ENCODE peak calls at places on chromosomes 4 and X, in eight cellular contexts. Z is EL, C is retinal pigment epithelial cell, D is vagina, B is HT-29, E is BJ, M is aorta, Q is activated T-helper 1 cell treated with Interleukin-2 at 50 U/mL for 16 hours. T is an unnamed sample.

GRCh38 chr4:129350800-129351199 is 254.8 kb downstream of the C4orf33 start:
- DNase-seq in Z (no peak), C (no peak), D (no peak), B (no peak), E (no peak), M (no peak), Q (no peak), T (no peak)

GRCh38 chr4:38695844-38696243 is 31.8 kb downstream of the KLF3 start:
- DNase-seq in Z (no peak), C (no peak), D (no peak), B (no peak), E (no peak), M (no peak), Q (no peak), T (no peak)

GRCh38 chrX:50799531-50799961 is 14.4 kb downstream of the SHROOM4 start:
- DNase-seq in Z (no peak), C (no peak), D (no peak), B (peak; percentile 47), E (peak; percentile 18), M (peak; percentile 40), Q (no peak), T (no peak)

GRCh38 chr4:128757712-128758111 is 51.8 kb upstream of the JADE1 start:
- DNase-seq in Z (peak; percentile 4), C (peak; percentile 36), D (no peak), B (no peak), E (no peak), M (peak; percentile 47), Q (no peak), T (no peak)

GRCh38 chr4:38058186-38058585 is 98.0 kb downstream of the PTTG2 start:
- DNase-seq in Z (no peak), C (no peak), D (no peak), B (no peak), E (no peak), M (no peak), Q (no peak), T (no peak)

GRCh38 chrX:45699158-45699557 is 498.5 kb upstream of the DIPK2B start:
- DNase-seq in Z (peak; percentile 36), C (no peak), D (no peak), B (no peak), E (no peak), M (no peak), Q (no peak), T (no peak)

GRCh38 chr4:102604222-102604940 is 103.2 kb downstream of the NFKB1 start:
- DNase-seq in Z (no peak), C (no peak), D (no peak), B (no peak), E (no peak), M (no peak), Q (no peak), T (no peak)

GRCh38 chr4:75158451-75158850 is 225.5 kb downstream of the PARM1 start:
- DNase-seq in Z (no peak), C (no peak), D (no peak), B (no peak), E (no peak), M (no peak), Q (no peak), T (no peak)

GRCh38 chrX:42824541-42824940 is 46.6 kb upstream of the PPP1R2C start:
- DNase-seq in Z (no peak), C (no peak), D (no peak), B (no peak), E (no peak), M (no peak), Q (no peak), T (no peak)

GRCh38 chrX:118976599-118977340 is 2.4 kb downstream of the LONRF3 start:
- DNase-seq in Z (peak; percentile 27), C (no peak), D (peak; percentile 61), B (peak; percentile 80), E (no peak), M (peak; percentile 74), Q (no peak), T (peak; percentile 49)

GRCh38 chrX:1465261-1466231 is 12.8 kb upstream of the ASMTL start:
- DNase-seq in Z (no peak), C (no peak), D (peak; percentile 84), B (no peak), E (no peak), M (no peak), Q (no peak), T (no peak)

GRCh38 chr4:38075370-38076152 is 115.4 kb downstream of the PTTG2 start:
- DNase-seq in Z (peak; percentile 66), C (no peak), D (no peak), B (peak; percentile 48), E (peak; percentile 41), M (no peak), Q (no peak), T (no peak)

GRCh38 chr4:64368741-64369140 is 40.5 kb downstream of the TECRL start:
- DNase-seq in Z (no peak), C (no peak), D (no peak), B (no peak), E (no peak), M (no peak), Q (no peak), T (no peak)

GRCh38 chr4:53706422-53707032 is 115.2 kb upstream of the LNX1 start:
- DNase-seq in Z (peak; percentile 56), C (no peak), D (no peak), B (peak; percentile 60), E (no peak), M (no peak), Q (no peak), T (peak; percentile 21)

GRCh38 chr4:85748654-85749053 is 273.7 kb downstream of the ARHGAP24 start:
- DNase-seq in Z (no peak), C (no peak), D (no peak), B (no peak), E (no peak), M (no peak), Q (no peak), T (no peak)

GRCh38 chr4:45063701-45064100 is 337.3 kb upstream of the GNPDA2 start:
- DNase-seq in Z (no peak), C (no peak), D (no peak), B (no peak), E (no peak), M (no peak), Q (no peak), T (no peak)

GRCh38 chr4:25818293-25819240 is 44.2 kb downstream of the SEL1L3 start:
- DNase-seq in Z (peak; percentile 72), C (no peak), D (no peak), B (no peak), E (no peak), M (no peak), Q (no peak), T (no peak)

GRCh38 chr4:84179413-84179812 is 319.7 kb downstream of the NKX6-1 start:
- DNase-seq in Z (no peak), C (no peak), D (no peak), B (no peak), E (no peak), M (no peak), Q (no peak), T (no peak)

GRCh38 chr4:54063224-54063623 is 1.2 kb downstream of the CHIC2 start:
- DNase-seq in Z (peak; percentile 74), C (no peak), D (no peak), B (peak; percentile 31), E (no peak), M (no peak), Q (no peak), T (peak; percentile 27)

GRCh38 chrX:12825801-12826200 is 34.6 kb downstream of the PRPS2 start:
- DNase-seq in Z (peak; percentile 82), C (peak; percentile 26), D (no peak), B (peak; percentile 4), E (no peak), M (no peak), Q (no peak), T (no peak)

GRCh38 chr4:14711259-14711658 is 291.0 kb upstream of the CPEB2 start:
- DNase-seq in Z (no peak), C (no peak), D (no peak), B (no peak), E (no peak), M (no peak), Q (no peak), T (no peak)

GRCh38 chr4:2806392-2807355 is 13.8 kb downstream of the SH3BP2 start:
- DNase-seq in Z (no peak), C (peak; percentile 32), D (no peak), B (peak; percentile 65), E (no peak), M (peak; percentile 69), Q (no peak), T (no peak)

GRCh38 chr4:148258526-148258925 is 183.7 kb downstream of the NR3C2 start:
- DNase-seq in Z (no peak), C (no peak), D (no peak), B (no peak), E (no peak), M (no peak), Q (no peak), T (no peak)

GRCh38 chr4:76194325-76194724 is 19.3 kb downstream of the SCARB2 start:
- DNase-seq in Z (peak; percentile 95), C (peak; percentile 87), D (no peak), B (peak; percentile 21), E (peak; percentile 86), M (no peak), Q (no peak), T (peak; percentile 90)

GRCh38 chrX:2690856-2691542 is at the start of gene CD99:
- DNase-seq in Z (peak; percentile 91), C (no peak), D (no peak), B (no peak), E (no peak), M (peak; percentile 94), Q (peak; percentile 88), T (peak; percentile 87)

GRCh38 chrX:130741584-130741983 is 161.4 kb downstream of the ENOX2 start:
- DNase-seq in Z (no peak), C (no peak), D (no peak), B (no peak), E (no peak), M (no peak), Q (no peak), T (no peak)

GRCh38 chr4:89299153-89299789 is 8.3 kb downstream of the GPRIN3 start:
- DNase-seq in Z (no peak), C (no peak), D (no peak), B (peak; percentile 45), E (no peak), M (no peak), Q (no peak), T (no peak)

GRCh38 chr4:112775801-112776200 is 138.9 kb downstream of the LARP7 start:
- DNase-seq in Z (no peak), C (no peak), D (no peak), B (no peak), E (no peak), M (no peak), Q (no peak), T (no peak)

GRCh38 chr4:27087306-27088045 is 226.8 kb downstream of the STIM2 start:
- DNase-seq in Z (no peak), C (no peak), D (no peak), B (no peak), E (no peak), M (no peak), Q (no peak), T (no peak)

GRCh38 chr4:2078584-2078983 is 19.5 kb downstream of the NAT8L start:
- DNase-seq in Z (no peak), C (no peak), D (no peak), B (no peak), E (peak; percentile 2), M (no peak), Q (no peak), T (no peak)

GRCh38 chrX:11151799-11152591 is 40.9 kb downstream of the HCCS start:
- DNase-seq in Z (no peak), C (no peak), D (no peak), B (no peak), E (no peak), M (no peak), Q (no peak), T (no peak)

GRCh38 chr4:14867847-14868246 is 134.4 kb upstream of the CPEB2 start:
- DNase-seq in Z (no peak), C (no peak), D (no peak), B (no peak), E (no peak), M (no peak), Q (no peak), T (no peak)

GRCh38 chr4:124953059-124953850 is 240.7 kb upstream of the ANKRD50 start:
- DNase-seq in Z (peak; percentile 65), C (peak; percentile 88), D (no peak), B (no peak), E (peak; percentile 35), M (no peak), Q (no peak), T (peak; percentile 74)

GRCh38 chrX:41705680-41706374 is 17.1 kb downstream of the GPR34 start:
- DNase-seq in Z (no peak), C (no peak), D (no peak), B (no peak), E (no peak), M (no peak), Q (no peak), T (no peak)